ENCODE peak calls at places on chromosomes 6 and 20, in eight cellular contexts. One of them, this sample, is unnamed.

GRCh38 chr20:22456109-22456508 is 128.3 kb downstream of the FOXA2 start:
- DNase-seq in osteocyte: no peak
- DNase-seq in kidney: no peak
- DNase-seq in SK-N-DZ: no peak
- DNase-seq in GM10248: no peak
- DNase-seq in GM12865: no peak
- DNase-seq in GM20000: no peak
- DNase-seq in memory B cell: no peak
- DNase-seq in this sample: no peak

GRCh38 chr6:105077592-105078463 is 102.0 kb downstream of the POPDC3 start:
- DNase-seq in osteocyte: no peak
- DNase-seq in kidney: no peak
- DNase-seq in SK-N-DZ: peak; percentile 57
- DNase-seq in GM10248: peak; percentile 30
- DNase-seq in GM12865: peak; percentile 29
- DNase-seq in GM20000: peak; percentile 25
- DNase-seq in memory B cell: no peak
- DNase-seq in this sample: peak; percentile 59

GRCh38 chr20:36102809-36103596 is 51.5 kb upstream of the EPB41L1 start:
- DNase-seq in osteocyte: no peak
- DNase-seq in kidney: no peak
- DNase-seq in SK-N-DZ: no peak
- DNase-seq in GM10248: no peak
- DNase-seq in GM12865: no peak
- DNase-seq in GM20000: no peak
- DNase-seq in memory B cell: no peak
- DNase-seq in this sample: no peak

GRCh38 chr6:27775796-27776184 is 136.4 kb downstream of the OR2B2 start:
- DNase-seq in osteocyte: no peak
- DNase-seq in kidney: no peak
- DNase-seq in SK-N-DZ: no peak
- DNase-seq in GM10248: no peak
- DNase-seq in GM12865: no peak
- DNase-seq in GM20000: no peak
- DNase-seq in memory B cell: no peak
- DNase-seq in this sample: peak; percentile 18

GRCh38 chr20:16732506-16733152 is 2.8 kb downstream of the SNRPB2 start:
- DNase-seq in osteocyte: no peak
- DNase-seq in kidney: no peak
- DNase-seq in SK-N-DZ: peak; percentile 46
- DNase-seq in GM10248: no peak
- DNase-seq in GM12865: no peak
- DNase-seq in GM20000: no peak
- DNase-seq in memory B cell: no peak
- DNase-seq in this sample: no peak

GRCh38 chr6:76026101-76026500 is 46.4 kb downstream of the IMPG1 start:
- DNase-seq in osteocyte: no peak
- DNase-seq in kidney: no peak
- DNase-seq in SK-N-DZ: no peak
- DNase-seq in GM10248: no peak
- DNase-seq in GM12865: no peak
- DNase-seq in GM20000: no peak
- DNase-seq in memory B cell: no peak
- DNase-seq in this sample: no peak

GRCh38 chr20:46752639-46753235 is 43.3 kb downstream of the SLC2A10 start:
- DNase-seq in osteocyte: no peak
- DNase-seq in kidney: no peak
- DNase-seq in SK-N-DZ: peak; percentile 65
- DNase-seq in GM10248: peak; percentile 56
- DNase-seq in GM12865: peak; percentile 67
- DNase-seq in GM20000: peak; percentile 46
- DNase-seq in memory B cell: no peak
- DNase-seq in this sample: peak; percentile 63

GRCh38 chr20:57809661-57810172 is 99.9 kb upstream of the PMEPA1 start:
- DNase-seq in osteocyte: no peak
- DNase-seq in kidney: peak; percentile 53
- DNase-seq in SK-N-DZ: peak; percentile 22
- DNase-seq in GM10248: no peak
- DNase-seq in GM12865: no peak
- DNase-seq in GM20000: no peak
- DNase-seq in memory B cell: no peak
- DNase-seq in this sample: no peak

GRCh38 chr20:43919686-43920403 is 5.2 kb downstream of the TOX2 start:
- DNase-seq in osteocyte: no peak
- DNase-seq in kidney: no peak
- DNase-seq in SK-N-DZ: no peak
- DNase-seq in GM10248: no peak
- DNase-seq in GM12865: no peak
- DNase-seq in GM20000: no peak
- DNase-seq in memory B cell: no peak
- DNase-seq in this sample: no peak

GRCh38 chr6:170545405-170545804 is 7.7 kb downstream of the PSMB1 start:
- DNase-seq in osteocyte: no peak
- DNase-seq in kidney: no peak
- DNase-seq in SK-N-DZ: no peak
- DNase-seq in GM10248: no peak
- DNase-seq in GM12865: no peak
- DNase-seq in GM20000: no peak
- DNase-seq in memory B cell: no peak
- DNase-seq in this sample: peak; percentile 7

GRCh38 chr6:40406175-40406574 is 181.0 kb downstream of the LRFN2 start:
- DNase-seq in osteocyte: no peak
- DNase-seq in kidney: no peak
- DNase-seq in SK-N-DZ: no peak
- DNase-seq in GM10248: no peak
- DNase-seq in GM12865: no peak
- DNase-seq in GM20000: no peak
- DNase-seq in memory B cell: no peak
- DNase-seq in this sample: no peak

GRCh38 chr20:1274485-1275313 is 8.6 kb downstream of the SNPH start:
- DNase-seq in osteocyte: peak; percentile 72
- DNase-seq in kidney: no peak
- DNase-seq in SK-N-DZ: peak; percentile 77
- DNase-seq in GM10248: no peak
- DNase-seq in GM12865: no peak
- DNase-seq in GM20000: no peak
- DNase-seq in memory B cell: no peak
- DNase-seq in this sample: no peak

GRCh38 chr20:32130352-32130751 is 20.8 kb downstream of the TM9SF4 start:
- DNase-seq in osteocyte: no peak
- DNase-seq in kidney: no peak
- DNase-seq in SK-N-DZ: no peak
- DNase-seq in GM10248: no peak
- DNase-seq in GM12865: no peak
- DNase-seq in GM20000: no peak
- DNase-seq in memory B cell: no peak
- DNase-seq in this sample: no peak

GRCh38 chr20:16472045-16472872 is 101.0 kb downstream of the KIF16B start:
- DNase-seq in osteocyte: no peak
- DNase-seq in kidney: no peak
- DNase-seq in SK-N-DZ: no peak
- DNase-seq in GM10248: no peak
- DNase-seq in GM12865: no peak
- DNase-seq in GM20000: no peak
- DNase-seq in memory B cell: no peak
- DNase-seq in this sample: peak; percentile 24

GRCh38 chr6:56230976-56231566 is 16.3 kb downstream of the COL21A1 start:
- DNase-seq in osteocyte: no peak
- DNase-seq in kidney: no peak
- DNase-seq in SK-N-DZ: no peak
- DNase-seq in GM10248: no peak
- DNase-seq in GM12865: no peak
- DNase-seq in GM20000: no peak
- DNase-seq in memory B cell: no peak
- DNase-seq in this sample: no peak

GRCh38 chr20:37526238-37526838 is 1.3 kb downstream of the BLCAP start:
- DNase-seq in osteocyte: no peak
- DNase-seq in kidney: no peak
- DNase-seq in SK-N-DZ: no peak
- DNase-seq in GM10248: no peak
- DNase-seq in GM12865: peak; percentile 32
- DNase-seq in GM20000: peak; percentile 48
- DNase-seq in memory B cell: peak; percentile 40
- DNase-seq in this sample: peak; percentile 83

GRCh38 chr6:12012231-12012565 is at the start of gene HIVEP1:
- DNase-seq in osteocyte: peak; percentile 87
- DNase-seq in kidney: peak; percentile 86
- DNase-seq in SK-N-DZ: peak; percentile 29
- DNase-seq in GM10248: peak; percentile 28
- DNase-seq in GM12865: no peak
- DNase-seq in GM20000: peak; percentile 49
- DNase-seq in memory B cell: no peak
- DNase-seq in this sample: peak; percentile 39

GRCh38 chr6:28215425-28215824 is 9.7 kb upstream of the ZSCAN9 start:
- DNase-seq in osteocyte: no peak
- DNase-seq in kidney: no peak
- DNase-seq in SK-N-DZ: no peak
- DNase-seq in GM10248: no peak
- DNase-seq in GM12865: no peak
- DNase-seq in GM20000: no peak
- DNase-seq in memory B cell: no peak
- DNase-seq in this sample: peak; percentile 29

GRCh38 chr6:18386302-18386976 is 711 bp upstream of the RNF144B start:
- DNase-seq in osteocyte: no peak
- DNase-seq in kidney: no peak
- DNase-seq in SK-N-DZ: no peak
- DNase-seq in GM10248: no peak
- DNase-seq in GM12865: no peak
- DNase-seq in GM20000: no peak
- DNase-seq in memory B cell: no peak
- DNase-seq in this sample: peak; percentile 77